ENCODE peak calls at places on chromosome 11, in eight cellular contexts. P is GM23338, I is heart right ventricle, U is uterus, V is aorta, E is MM.1S, R is GM23248, G is K562. J is an unnamed sample. For H3K4me1, the result is how much of the 10 kb centered on the place peaks cover.

GRCh38 chr11:61966673-61967176 is 709 bp downstream of the FTH1 start:
- DNase-seq in G (peak), I (no peak), R (peak), V (peak), U (no peak), P (peak), E (peak), J (no peak)

GRCh38 chr11:620935-621814 is 3.6 kb downstream of the CDHR5 start:
- DNase-seq in P (no peak), U (no peak), V (no peak), E (no peak), G (no peak), R (no peak), I (peak), J (no peak)

GRCh38 chr11:35227551-35228341 is 88.8 kb downstream of the CD44 start:
- DNase-seq in E (no peak), U (no peak), R (peak), I (no peak), V (peak), G (no peak), P (no peak), J (no peak)

GRCh38 chr11:64484308-64485061 is 106.5 kb upstream of the SLC22A12 start:
- DNase-seq in E (no peak), G (no peak), P (no peak), R (no peak), I (no peak), V (no peak), U (no peak), J (no peak)

GRCh38 chr11:72216638-72217037 is at the start of gene FOLR2:
- DNase-seq in E (no peak), I (no peak), V (peak), U (no peak), G (no peak), R (no peak), P (no peak), J (no peak)

GRCh38 chr11:45926001-45926401 is 3.5 kb downstream of the LARGE2 start:
- DNase-seq in I (no peak), P (no peak), R (no peak), G (no peak), E (no peak), V (no peak), U (peak), J (no peak)

GRCh38 chr11:31237819-31238771 is 131.4 kb downstream of the DCDC1 start:
- DNase-seq in P (peak), V (no peak), I (no peak), U (no peak), E (no peak), G (no peak), R (peak), J (no peak)

GRCh38 chr11:65491163-65491465 is 7.7 kb upstream of the MALAT1 start:
- DNase-seq in U (no peak), P (no peak), E (no peak), R (peak), G (no peak), V (no peak), I (no peak), J (no peak)

GRCh38 chr11:64085915-64086262 is 50.2 kb downstream of the FLRT1 start:
- DNase-seq in U (no peak), E (no peak), P (no peak), V (no peak), R (no peak), I (no peak), G (no peak), J (no peak)

GRCh38 chr11:133078591-133079179 is 453.6 kb downstream of the OPCML start:
- DNase-seq in P (peak), V (no peak), I (peak), U (no peak), R (peak), G (peak), E (peak), J (peak)

GRCh38 chr11:76236092-76237026 is 30.1 kb upstream of the WNT11 start:
- DNase-seq in R (peak), P (peak), V (peak), U (no peak), E (peak), G (peak), I (peak), J (peak)

GRCh38 chr11:65572356-65573043 is at the start of gene FAM89B:
- DNase-seq in I (peak), U (peak), E (peak), P (peak), G (peak), R (peak), V (peak), J (peak)

GRCh38 chr11:62149986-62150886 is 26.4 kb downstream of the INCENP start:
- DNase-seq in R (no peak), G (no peak), U (no peak), V (peak), P (no peak), E (no peak), I (no peak), J (no peak)

GRCh38 chr11:107699371-107700348 is 12.2 kb downstream of the SLN start:
- DNase-seq in U (no peak), E (no peak), P (no peak), I (no peak), R (no peak), V (no peak), G (no peak), J (no peak)

GRCh38 chr11:10303558-10304363 is 1.1 kb upstream of the ADM start:
- DNase-seq in U (peak), P (peak), V (peak), E (peak), I (peak), R (peak), G (no peak), J (peak)

GRCh38 chr11:57641011-57641410 is 8.7 kb downstream of the YPEL4 start:
- DNase-seq in P (peak), R (peak), V (no peak), G (no peak), E (peak), I (no peak), U (no peak), J (no peak)

GRCh38 chr11:65382804-65383368 is 440 bp upstream of the SLC25A45 start:
- DNase-seq in E (no peak), U (no peak), G (no peak), I (no peak), V (no peak), R (no peak), P (no peak), J (no peak)

GRCh38 chr11:3808846-3809623 is 675 bp downstream of the PGAP2 start:
- DNase-seq in U (no peak), I (no peak), G (peak), P (peak), V (peak), R (peak), E (peak), J (peak)

GRCh38 chr11:35021589-35021988 is 105.2 kb downstream of the PDHX start:
- DNase-seq in V (no peak), P (no peak), I (no peak), E (no peak), U (no peak), G (no peak), R (no peak), J (no peak)

GRCh38 chr11:10587995-10588394 is 19.5 kb upstream of the LYVE1 start:
- DNase-seq in G (no peak), R (no peak), E (no peak), I (no peak), U (no peak), P (no peak), V (no peak), J (no peak)

GRCh38 chr11:35040221-35040942 is 98.6 kb upstream of the CD44 start:
- DNase-seq in R (peak), E (peak), U (no peak), P (no peak), G (no peak), V (no peak), I (no peak), J (no peak)

GRCh38 chr11:45097721-45098493 is 48.5 kb upstream of the PRDM11 start:
- DNase-seq in E (peak), I (peak), U (peak), V (peak), G (peak), R (peak), P (peak), J (peak)

GRCh38 chr11:103110406-103110805 is 1.2 kb downstream of the DYNC2H1 start:
- DNase-seq in I (no peak), E (no peak), V (no peak), G (no peak), R (peak), U (no peak), P (no peak), J (no peak)

GRCh38 chr11:48034926-48035876 is 54.8 kb downstream of the PTPRJ start:
- DNase-seq in E (no peak), I (peak), R (peak), U (peak), V (peak), G (no peak), P (no peak), J (no peak)

GRCh38 chr11:65151500-65151899 is 17.2 kb upstream of the SYVN1 start:
- DNase-seq in R (no peak), V (peak), I (no peak), E (no peak), G (no peak), U (no peak), P (no peak), J (no peak)

GRCh38 chr11:86592047-86592564 is 80.3 kb downstream of the ME3 start:
- DNase-seq in P (no peak), U (no peak), E (no peak), R (peak), I (no peak), V (no peak), G (no peak), J (no peak)

GRCh38 chr11:129141748-129142475 is 50.2 kb downstream of the ARHGAP32 start:
- DNase-seq in I (no peak), U (no peak), V (no peak), E (no peak), R (peak), G (no peak), P (no peak), J (no peak)

GRCh38 chr11:69040581-69041260 is 8.0 kb upstream of the TPCN2 start:
- DNase-seq in V (no peak), I (no peak), E (no peak), P (no peak), G (no peak), U (no peak), R (peak), J (no peak)

GRCh38 chr11:78201096-78201495 is 12.4 kb downstream of the USP35 start:
- DNase-seq in U (no peak), I (no peak), P (no peak), G (no peak), E (no peak), V (no peak), R (no peak), J (no peak)

GRCh38 chr11:36278531-36279245 is 10.5 kb downstream of the COMMD9 start:
- DNase-seq in G (no peak), V (no peak), U (no peak), E (no peak), R (no peak), I (no peak), P (peak), J (no peak)

GRCh38 chr11:79152511-79152910 is 288.3 kb downstream of the TENM4 start:
- DNase-seq in E (no peak), V (peak), R (no peak), G (no peak), U (no peak), P (no peak), I (no peak), J (no peak)

GRCh38 chr11:118272001-118272400 is 7.9 kb upstream of the MPZL2 start:
- DNase-seq in R (no peak), V (no peak), U (no peak), G (no peak), E (no peak), P (no peak), I (no peak), J (no peak)

GRCh38 chr11:118276422-118276821 is 12.3 kb upstream of the MPZL2 start:
- DNase-seq in G (no peak), R (no peak), E (no peak), V (no peak), P (no peak), I (no peak), U (no peak), J (peak)

GRCh38 chr11:118277312-118277711 is 13.2 kb upstream of the MPZL2 start:
- DNase-seq in G (no peak), V (no peak), E (no peak), U (peak), R (peak), I (no peak), P (peak), J (peak)

GRCh38 chr11:118274184-118274583 is 10.1 kb upstream of the MPZL2 start:
- DNase-seq in I (no peak), U (no peak), P (no peak), R (no peak), G (no peak), V (no peak), E (no peak), J (peak)

GRCh38 chr11:118275184-118275583 is 11.1 kb upstream of the MPZL2 start:
- DNase-seq in R (no peak), U (peak), G (no peak), P (no peak), I (no peak), V (no peak), E (no peak), J (peak)
- H3K27ac ChIP-seq in R (no peak), U (peak), G (no peak), P (no peak), I (peak), V (no peak), E (no peak), J (peak)

GRCh38 chr11:1882265-1883238 is 9.1 kb downstream of the PRR33 start:
- DNase-seq in U (peak), G (peak), E (peak), P (peak), V (peak), R (peak), I (peak), J (peak)
- H3K4me1 ChIP-seq in U (under half), G (under half), E (under half), P (under half), V (under half), R (under half), I (under half), J (under half)

GRCh38 chr11:1875093-1875785 is 16.5 kb downstream of the PRR33 start:
- DNase-seq in R (no peak), V (peak), P (no peak), E (no peak), U (peak), I (peak), G (no peak), J (no peak)

GRCh38 chr11:1871531-1871930 is 18.6 kb downstream of the LSP1 start:
- DNase-seq in U (no peak), I (peak), E (no peak), V (peak), R (no peak), P (no peak), G (no peak), J (no peak)

GRCh38 chr11:1874406-1875092 is 17.1 kb downstream of the PRR33 start:
- DNase-seq in P (no peak), I (peak), V (peak), G (no peak), E (no peak), R (no peak), U (no peak), J (no peak)

GRCh38 chr11:1872267-1872985 is 19.3 kb downstream of the PRR33 start:
- DNase-seq in E (no peak), V (peak), G (no peak), R (no peak), I (peak), P (no peak), U (no peak), J (no peak)

GRCh38 chr11:1873048-1873812 is 18.5 kb downstream of the PRR33 start:
- DNase-seq in R (peak), I (peak), V (peak), U (peak), P (no peak), E (no peak), G (no peak), J (no peak)
- H3K27ac ChIP-seq in R (no peak), I (peak), V (peak), U (peak), P (no peak), E (no peak), G (no peak), J (no peak)

DNA sequence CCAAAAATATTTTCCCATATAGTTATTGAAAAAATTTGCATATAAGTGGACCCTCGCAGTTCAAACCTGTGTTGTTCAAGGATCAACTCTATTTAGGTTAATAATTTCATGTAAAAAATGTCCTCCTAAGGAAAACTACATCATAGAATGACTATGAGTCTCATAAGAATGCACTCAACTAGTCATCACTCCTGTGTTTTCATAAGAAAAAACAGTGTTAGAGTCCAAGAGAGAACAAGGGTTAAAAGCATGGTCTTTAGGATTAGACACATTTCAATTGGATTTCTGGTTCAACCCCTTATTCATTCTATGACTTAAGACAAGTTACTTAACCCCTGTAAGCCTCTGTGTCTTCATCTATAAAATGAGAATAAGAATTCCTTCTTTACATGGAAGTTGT is 5.1 kb downstream of the PARVA start:
- DNase-seq in I (no peak), G (no peak), V (no peak), P (no peak), R (peak), E (no peak), U (no peak), J (no peak)
- H3K4me1 ChIP-seq in I (under half), G (under half), V (under half), P (under half), R (under half), E (under half), U (under half), J (under half)

J was measured in prostate gland.